ENCODE peak calls at places on chromosomes 3 and 15, in ten cellular contexts. I, L, W, Q, Z, F, K, B, S and Y are unnamed samples. For H3K4me1, the result is how much of the 10 kb centered on the place peaks cover.

GRCh38 chr3:177810162-177810623 is 612.9 kb upstream of the TBL1XR1 start:
- DNase-seq in W (peak), B (no peak), I (no peak), Q (no peak), Z (no peak), L (no peak), K (no peak), F (peak), S (no peak), Y (no peak)

GRCh38 chr15:48414015-48414414 is 82.8 kb downstream of the DUT start:
- DNase-seq in F (peak), B (no peak), Z (peak), L (no peak), Q (peak), I (no peak), W (no peak), S (no peak), K (peak), Y (no peak)

GRCh38 chr3:58577269-58577821 is at the start of gene FAM107A:
- DNase-seq in S (peak), B (peak), F (peak), W (no peak), Q (peak), I (no peak), Z (peak), K (peak), L (peak), Y (peak)

GRCh38 chr3:60154011-60154410 is 1097.2 kb downstream of the FHIT start:
- DNase-seq in F (no peak), Z (no peak), I (no peak), W (no peak), L (no peak), B (no peak), S (no peak), K (no peak), Q (no peak), Y (no peak)

GRCh38 chr3:57998366-57999283 is 9.6 kb upstream of the FLNB start:
- DNase-seq in Z (no peak), W (no peak), F (peak), Q (no peak), S (peak), I (no peak), K (peak), B (no peak), L (peak), Y (peak)

GRCh38 chr3:183455064-183455463 is 26.6 kb upstream of the MCF2L2 start:
- DNase-seq in Z (no peak), K (no peak), W (no peak), L (no peak), I (no peak), Q (no peak), F (peak), B (no peak), S (no peak), Y (no peak)

GRCh38 chr3:57161131-57161538 is 4.0 kb downstream of the IL17RD start:
- DNase-seq in I (no peak), W (no peak), F (peak), B (no peak), Q (no peak), Z (no peak), S (no peak), K (no peak), L (no peak), Y (no peak)

GRCh38 chr15:99565031-99565280 is 828 bp upstream of the MEF2A start:
- DNase-seq in F (no peak), K (no peak), L (no peak), B (no peak), I (no peak), Q (no peak), Z (no peak), S (no peak), W (no peak), Y (no peak)

GRCh38 chr3:195856410-195857084 is 44.8 kb upstream of the MUC4 start:
- DNase-seq in Z (no peak), W (no peak), L (peak), Q (no peak), S (no peak), K (no peak), B (no peak), F (no peak), I (no peak), Y (no peak)

GRCh38 chr3:50161320-50161719 is 6.2 kb downstream of the SEMA3F start:
- DNase-seq in S (peak), Q (no peak), Z (no peak), I (no peak), F (no peak), L (no peak), K (no peak), W (no peak), B (peak), Y (no peak)

GRCh38 chr15:74421302-74422245 is 12.2 kb downstream of the SEMA7A start:
- DNase-seq in F (no peak), S (no peak), L (no peak), B (no peak), Z (no peak), W (no peak), K (no peak), Q (no peak), I (no peak), Y (no peak)

GRCh38 chr3:22908974-22909507 is 294.1 kb upstream of the UBE2E2 start:
- DNase-seq in L (no peak), S (no peak), K (no peak), B (no peak), F (no peak), Z (no peak), I (no peak), Q (no peak), W (no peak), Y (no peak)

GRCh38 chr3:127226451-127226850 is 33.5 kb downstream of the PRR23E start:
- DNase-seq in I (no peak), F (no peak), K (no peak), S (no peak), Q (no peak), W (no peak), B (no peak), Z (no peak), L (no peak), Y (no peak)

GRCh38 chr3:156764761-156765160 is 61.4 kb upstream of the LEKR1 start:
- DNase-seq in K (no peak), W (no peak), Q (no peak), L (no peak), S (no peak), F (peak), B (no peak), I (no peak), Z (no peak), Y (no peak)

GRCh38 chr15:57060799-57061198 is 142.4 kb downstream of the TCF12 start:
- DNase-seq in Z (no peak), F (peak), W (no peak), B (no peak), I (no peak), K (no peak), Q (no peak), S (no peak), L (no peak), Y (no peak)

GRCh38 chr15:67064607-67065530 is 533 bp upstream of the SMAD3 start:
- DNase-seq in I (peak), B (no peak), K (peak), F (no peak), S (peak), Q (no peak), L (peak), W (no peak), Z (peak), Y (peak)

GRCh38 chr3:90091557-90091956 is 984.1 kb downstream of the EPHA3 start:
- DNase-seq in F (peak), K (no peak), I (no peak), Z (peak), S (no peak), B (peak), L (peak), W (no peak), Q (peak), Y (peak)

GRCh38 chr15:37217567-37217966 is 117.2 kb upstream of the MEIS2 start:
- DNase-seq in W (no peak), B (no peak), Q (no peak), Z (no peak), I (no peak), F (no peak), S (no peak), L (no peak), K (no peak), Y (no peak)

GRCh38 chr3:12959838-12960378 is 113.3 kb downstream of the IQSEC1 start:
- DNase-seq in I (peak), L (peak), S (no peak), Q (no peak), Z (no peak), B (peak), K (no peak), W (no peak), F (no peak), Y (no peak)

GRCh38 chr3:14796403-14797077 is 22.2 kb upstream of the FGD5 start:
- DNase-seq in L (no peak), K (no peak), B (no peak), W (no peak), Z (peak), S (no peak), Q (no peak), I (no peak), F (no peak), Y (no peak)

GRCh38 chr3:36730965-36731364 is 33.4 kb downstream of the DCLK3 start:
- DNase-seq in Q (no peak), K (no peak), F (no peak), B (no peak), L (no peak), S (peak), W (no peak), I (no peak), Z (no peak), Y (no peak)

GRCh38 chr3:128378631-128379347 is 87.9 kb downstream of the DNAJB8 start:
- DNase-seq in Q (no peak), I (no peak), Z (peak), K (peak), W (no peak), S (no peak), L (no peak), F (peak), B (peak), Y (no peak)

GRCh38 chr15:48510976-48511375 is 134.5 kb downstream of the FBN1 start:
- DNase-seq in B (no peak), K (no peak), I (no peak), S (no peak), W (no peak), Z (peak), Q (no peak), F (no peak), L (no peak), Y (no peak)

GRCh38 chr15:74817370-74817737 is 4.7 kb downstream of the LMAN1L start:
- DNase-seq in L (no peak), I (no peak), W (no peak), F (peak), K (no peak), Q (no peak), B (peak), S (no peak), Z (no peak), Y (peak)

GRCh38 chr3:194099215-194099614 is 36.7 kb upstream of the HES1 start:
- DNase-seq in L (no peak), I (no peak), F (no peak), B (no peak), W (no peak), K (no peak), S (no peak), Q (no peak), Z (no peak), Y (no peak)

GRCh38 chr3:182464513-182465145 is 328.7 kb upstream of the ATP11B start:
- DNase-seq in L (no peak), S (no peak), Q (no peak), W (no peak), K (no peak), B (no peak), Z (no peak), F (no peak), I (no peak), Y (no peak)

GRCh38 chr3:46607603-46608028 is 4.7 kb upstream of the FAM240A start:
- DNase-seq in S (no peak), K (no peak), B (no peak), I (no peak), W (no peak), Q (no peak), Z (no peak), F (no peak), L (peak), Y (no peak)

GRCh38 chr15:72566973-72567372 is 87.5 kb upstream of the GOLGA6B start:
- DNase-seq in Z (no peak), F (no peak), Q (no peak), S (no peak), W (no peak), L (no peak), B (no peak), I (no peak), K (no peak), Y (no peak)

GRCh38 chr15:36263666-36264065 is 315.8 kb upstream of the CDIN1 start:
- DNase-seq in Q (no peak), Z (no peak), F (no peak), K (no peak), I (no peak), L (no peak), W (no peak), B (no peak), S (no peak), Y (no peak)

GRCh38 chr15:67755936-67756335 is 69.4 kb upstream of the SKOR1 start:
- DNase-seq in S (no peak), K (no peak), I (no peak), F (no peak), Q (no peak), L (no peak), B (no peak), W (no peak), Z (no peak), Y (no peak)

GRCh38 chr3:46966811-46967210 is 9.7 kb downstream of the CCDC12 start:
- DNase-seq in Z (no peak), F (no peak), L (peak), W (no peak), S (no peak), B (no peak), Q (no peak), K (no peak), I (no peak), Y (no peak)

GRCh38 chr3:59446775-59447465 is 397.1 kb upstream of the CFAP20DC start:
- DNase-seq in L (no peak), I (no peak), Q (no peak), S (no peak), W (no peak), Z (no peak), B (no peak), K (no peak), F (no peak), Y (no peak)

GRCh38 chr3:128623762-128624176 is 26.8 kb downstream of the RPN1 start:
- DNase-seq in B (no peak), Z (peak), I (peak), S (no peak), Q (no peak), K (no peak), W (no peak), F (peak), L (no peak), Y (peak)

GRCh38 chr3:63662011-63662410 is 9.5 kb downstream of the SNTN start:
- DNase-seq in Q (no peak), L (no peak), K (no peak), F (no peak), B (no peak), W (no peak), S (no peak), I (no peak), Z (no peak), Y (no peak)

GRCh38 chr3:63656791-63657190 is 4.3 kb downstream of the SNTN start:
- DNase-seq in W (no peak), F (peak), K (no peak), Z (no peak), I (no peak), L (no peak), S (no peak), B (no peak), Q (no peak), Y (no peak)

GRCh38 chr3:63661242-63661641 is 8.8 kb downstream of the SNTN start:
- DNase-seq in W (no peak), L (no peak), B (no peak), I (no peak), Z (no peak), F (no peak), S (no peak), Q (no peak), K (no peak), Y (no peak)

DNA sequence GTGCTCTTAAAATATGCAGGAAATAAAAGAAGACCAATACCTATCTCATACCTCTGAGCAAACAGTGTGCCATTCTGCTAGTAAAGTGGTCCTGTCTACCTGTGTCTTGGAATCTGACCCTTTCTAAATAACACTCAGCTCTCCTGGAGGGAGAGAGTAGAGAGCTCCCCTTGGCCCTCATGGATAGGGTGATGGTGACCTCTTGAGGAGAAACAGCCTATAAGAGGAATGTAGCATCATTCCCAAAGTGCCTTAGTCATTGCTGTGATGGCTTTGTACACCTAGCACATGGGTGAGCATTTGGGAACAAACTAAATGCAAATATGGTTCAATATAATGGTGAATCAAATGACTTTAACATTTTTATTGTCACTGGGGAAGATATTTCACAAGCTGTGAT is 10.0 kb downstream of the SNTN start:
- DNase-seq in F (no peak), Z (no peak), S (no peak), L (no peak), Q (no peak), K (no peak), I (no peak), W (no peak), B (no peak), Y (no peak)
- TF ChIP-seq CTCF in F (peak), Z (no peak), S (no peak), L (no peak), Q (no peak), K (no peak), I (no peak), W (no peak), B (no peak), Y (no peak)

GRCh38 chr3:190299969-190300368 is 22.3 kb downstream of the CLDN1 start:
- DNase-seq in K (no peak), Q (no peak), Z (no peak), S (no peak), F (no peak), B (no peak), W (no peak), L (no peak), I (no peak), Y (no peak)

GRCh38 chr3:190303887-190304286 is 18.4 kb downstream of the CLDN1 start:
- DNase-seq in K (no peak), I (no peak), Z (no peak), Q (no peak), L (no peak), F (no peak), W (no peak), B (no peak), S (no peak), Y (no peak)

GRCh38 chr3:190302209-190302885 is 19.9 kb downstream of the CLDN1 start:
- DNase-seq in Z (no peak), L (no peak), S (no peak), F (no peak), I (no peak), B (no peak), Q (no peak), K (no peak), W (no peak), Y (no peak)

GRCh38 chr3:190305406-190305805 is 16.8 kb downstream of the CLDN1 start:
- DNase-seq in Z (no peak), F (no peak), S (no peak), Q (no peak), K (no peak), B (no peak), I (no peak), W (no peak), L (no peak), Y (no peak)

GRCh38 chr3:190301591-190301990 is 20.7 kb downstream of the CLDN1 start:
- DNase-seq in F (no peak), Z (no peak), I (no peak), K (no peak), Q (no peak), L (no peak), W (no peak), S (no peak), B (no peak), Y (no peak)
- H3K4me1 ChIP-seq in F (under half), Z (under half), I (under half), K (under half), Q (under half), L (under half), W (half or more), S (under half), B (under half), Y (under half)

DNA sequence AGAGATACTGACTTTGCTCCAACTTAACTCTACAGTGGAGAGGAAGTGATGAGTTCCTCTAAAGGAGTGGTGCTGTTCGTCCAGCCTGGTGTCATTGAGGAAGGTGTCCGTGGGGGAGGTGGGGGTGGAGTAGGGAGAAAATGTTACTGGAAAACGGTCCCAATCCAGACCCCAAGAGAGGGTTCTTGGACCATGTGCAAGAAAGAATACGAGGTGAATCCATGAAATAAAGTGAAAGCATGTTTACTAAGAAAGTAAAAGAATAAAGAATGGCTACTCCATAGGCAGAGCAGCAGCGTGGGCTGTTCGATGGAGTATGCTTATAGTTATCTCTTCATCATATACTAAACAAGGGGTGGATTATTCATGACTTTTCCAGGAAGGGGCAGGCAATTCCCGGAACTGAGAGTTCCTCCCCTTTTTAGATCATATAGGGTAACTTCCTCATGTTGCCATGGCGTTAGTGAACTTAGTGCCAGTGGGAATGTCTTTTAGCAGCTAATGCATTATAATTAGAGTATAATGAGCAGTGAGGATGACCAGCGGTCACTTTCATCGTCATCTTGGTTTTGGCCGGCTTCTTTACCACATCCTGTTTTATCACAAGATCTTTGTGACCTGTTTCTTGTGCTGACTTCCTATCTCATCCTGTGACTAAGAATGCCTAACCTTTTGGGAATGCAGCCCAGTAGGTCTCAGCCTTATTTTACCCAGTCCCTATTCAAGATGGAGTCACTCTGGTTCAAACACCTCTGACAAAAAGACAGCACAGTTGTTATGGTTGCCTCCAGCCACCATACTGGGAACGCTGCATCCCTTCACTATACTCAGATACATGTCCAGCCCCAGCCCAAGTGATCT is 38.6 kb downstream of the CLEC3B start:
- DNase-seq in B (peak), K (no peak), Z (no peak), F (peak), W (no peak), L (peak), I (no peak), Q (no peak), S (no peak), Y (peak)
- TF ChIP-seq POLR2A in B (no peak), K (no peak), Z (no peak), F (no peak), W (no peak), L (peak), I (no peak), Q (no peak), S (no peak), Y (no peak)

GRCh38 chr15:84863480-84864428 is 20.7 kb upstream of the SLC28A1 start:
- DNase-seq in I (no peak), Q (no peak), S (no peak), Z (no peak), K (no peak), L (no peak), F (no peak), W (no peak), B (no peak), Y (no peak)
- TF ChIP-seq CTCF in I (no peak), Q (no peak), S (no peak), Z (no peak), K (peak), L (peak), F (no peak), W (peak), B (peak), Y (peak)

DNA sequence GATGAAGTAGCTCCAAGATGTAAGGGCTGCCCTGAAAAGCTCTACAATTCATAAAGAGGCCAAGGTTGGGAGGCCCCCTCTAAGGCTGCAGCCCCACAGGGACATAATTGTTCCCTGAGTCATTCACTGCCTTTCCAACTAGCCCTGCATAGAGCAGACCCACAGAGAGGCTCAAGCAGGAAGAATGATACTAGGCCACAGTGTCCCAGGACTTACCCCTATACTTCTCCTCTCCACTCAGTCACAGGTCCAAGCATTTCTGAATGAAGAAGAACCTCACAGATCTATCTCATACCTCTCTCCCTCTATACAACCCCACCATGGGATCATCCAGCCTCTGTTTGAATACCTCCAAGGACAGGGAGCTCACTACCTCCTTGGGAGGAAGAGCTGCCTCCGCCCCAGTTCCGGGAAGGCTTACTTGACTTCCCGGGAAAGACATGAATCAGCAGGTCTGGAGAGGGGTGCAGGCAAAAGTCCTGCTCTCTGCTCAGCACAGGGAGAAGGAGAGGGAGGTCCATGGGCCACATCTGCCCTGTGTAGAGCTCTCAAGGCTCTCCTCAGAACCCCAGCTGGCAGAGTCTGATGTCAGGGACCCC is 6.9 kb upstream of the SKIC8 start:
- DNase-seq in F (peak), S (no peak), I (no peak), K (no peak), L (peak), Z (no peak), W (no peak), Q (no peak), B (no peak), Y (no peak)
- H3K4me1 ChIP-seq in F (under half), S (under half), I (under half), K (under half), L (under half), Z (under half), W (under half), Q (under half), B (under half), Y (under half)

GRCh38 chr15:40470423-40471104 is at the start of gene CHST14:
- DNase-seq in L (no peak), K (peak), Z (peak), F (peak), S (peak), I (peak), B (peak), W (peak), Q (peak), Y (peak)
- TF ChIP-seq POLR2A in L (peak), K (peak), Z (no peak), F (no peak), S (no peak), I (no peak), B (no peak), W (peak), Q (no peak), Y (no peak)